ENCODE peak calls at places on chromosomes 2 and 18, in five cellular contexts. One of them, this sample, is unnamed.

GRCh38 chr18:78867131-78867530 is 112.5 kb upstream of the SALL3 start:
- DNase-seq in SJSA1: no peak
- DNase-seq in NB4: no peak
- DNase-seq in foreskin fibroblast: no peak
- DNase-seq in HepG2: no peak
- DNase-seq in this sample: no peak

GRCh38 chr2:229202646-229203045 is 68.4 kb downstream of the PID1 start:
- DNase-seq in SJSA1: no peak
- DNase-seq in NB4: no peak
- DNase-seq in foreskin fibroblast: peak
- DNase-seq in HepG2: no peak
- DNase-seq in this sample: no peak

GRCh38 chr2:144484201-144484948 is 35.5 kb downstream of the ZEB2 start:
- DNase-seq in SJSA1: no peak
- DNase-seq in NB4: no peak
- DNase-seq in foreskin fibroblast: no peak
- DNase-seq in HepG2: no peak
- DNase-seq in this sample: no peak

GRCh38 chr2:58448065-58448507 is 207.0 kb upstream of the FANCL start:
- DNase-seq in SJSA1: peak
- DNase-seq in NB4: peak
- DNase-seq in foreskin fibroblast: peak
- DNase-seq in HepG2: peak
- DNase-seq in this sample: peak

GRCh38 chr2:19979932-19980331 is 10.0 kb downstream of the WDR35 start:
- DNase-seq in SJSA1: no peak
- DNase-seq in NB4: no peak
- DNase-seq in foreskin fibroblast: no peak
- DNase-seq in HepG2: no peak
- DNase-seq in this sample: no peak

GRCh38 chr2:168798076-168798887 is 4.2 kb upstream of the NOSTRIN start:
- DNase-seq in SJSA1: no peak
- DNase-seq in NB4: no peak
- DNase-seq in foreskin fibroblast: no peak
- DNase-seq in HepG2: no peak
- DNase-seq in this sample: peak

GRCh38 chr2:9099341-9099751 is 95.9 kb upstream of the MBOAT2 start:
- DNase-seq in SJSA1: peak
- DNase-seq in NB4: no peak
- DNase-seq in foreskin fibroblast: no peak
- DNase-seq in HepG2: peak
- DNase-seq in this sample: no peak

GRCh38 chr18:7535436-7536190 is 31.5 kb upstream of the PTPRM start:
- DNase-seq in SJSA1: no peak
- DNase-seq in NB4: no peak
- DNase-seq in foreskin fibroblast: peak
- DNase-seq in HepG2: no peak
- DNase-seq in this sample: no peak

GRCh38 chr18:13611616-13612110 is 114.7 kb downstream of the FAM210A start:
- DNase-seq in SJSA1: no peak
- DNase-seq in NB4: peak
- DNase-seq in foreskin fibroblast: peak
- DNase-seq in HepG2: no peak
- DNase-seq in this sample: no peak

GRCh38 chr18:3742541-3742940 is 292.6 kb downstream of the TGIF1 start:
- DNase-seq in SJSA1: no peak
- DNase-seq in NB4: no peak
- DNase-seq in foreskin fibroblast: no peak
- DNase-seq in HepG2: no peak
- DNase-seq in this sample: no peak

GRCh38 chr2:237365671-237366070 is 48.3 kb downstream of the COL6A3 start:
- DNase-seq in SJSA1: no peak
- DNase-seq in NB4: no peak
- DNase-seq in foreskin fibroblast: no peak
- DNase-seq in HepG2: no peak
- DNase-seq in this sample: no peak

GRCh38 chr2:65636024-65636423 is 203.6 kb upstream of the SPRED2 start:
- DNase-seq in SJSA1: no peak
- DNase-seq in NB4: no peak
- DNase-seq in foreskin fibroblast: no peak
- DNase-seq in HepG2: no peak
- DNase-seq in this sample: no peak

GRCh38 chr2:36456227-36456788 is 100.7 kb downstream of the CRIM1 start:
- DNase-seq in SJSA1: peak
- DNase-seq in NB4: no peak
- DNase-seq in foreskin fibroblast: peak
- DNase-seq in HepG2: no peak
- DNase-seq in this sample: peak

GRCh38 chr2:180707867-180708205 is 272.6 kb upstream of the UBE2E3 start:
- DNase-seq in SJSA1: no peak
- DNase-seq in NB4: peak
- DNase-seq in foreskin fibroblast: peak
- DNase-seq in HepG2: peak
- DNase-seq in this sample: peak

GRCh38 chr2:190627881-190628412 is 20.9 kb upstream of the NAB1 start:
- DNase-seq in SJSA1: no peak
- DNase-seq in NB4: peak
- DNase-seq in foreskin fibroblast: peak
- DNase-seq in HepG2: no peak
- DNase-seq in this sample: peak

GRCh38 chr18:51077217-51077616 is 47.2 kb downstream of the SMAD4 start:
- DNase-seq in SJSA1: no peak
- DNase-seq in NB4: no peak
- DNase-seq in foreskin fibroblast: peak
- DNase-seq in HepG2: no peak
- DNase-seq in this sample: no peak

GRCh38 chr2:218970916-218971315 is 11.4 kb downstream of the CDK5R2 start:
- DNase-seq in SJSA1: no peak
- DNase-seq in NB4: no peak
- DNase-seq in foreskin fibroblast: no peak
- DNase-seq in HepG2: no peak
- DNase-seq in this sample: no peak

GRCh38 chr18:57737661-57738060 is 65.5 kb downstream of the ATP8B1 start:
- DNase-seq in SJSA1: no peak
- DNase-seq in NB4: peak
- DNase-seq in foreskin fibroblast: peak
- DNase-seq in HepG2: peak
- DNase-seq in this sample: peak

GRCh38 chr18:49967914-49968313 is 154.6 kb upstream of the ACAA2 start:
- DNase-seq in SJSA1: no peak
- DNase-seq in NB4: no peak
- DNase-seq in foreskin fibroblast: no peak
- DNase-seq in HepG2: no peak
- DNase-seq in this sample: no peak

GRCh38 chr2:143083636-143084035 is 45.6 kb upstream of the ARHGAP15 start:
- DNase-seq in SJSA1: no peak
- DNase-seq in NB4: peak
- DNase-seq in foreskin fibroblast: peak
- DNase-seq in HepG2: no peak
- DNase-seq in this sample: no peak
- H3K4me3 ChIP-seq in SJSA1: no peak
- H3K4me3 ChIP-seq in NB4: no peak
- H3K4me3 ChIP-seq in foreskin fibroblast: no peak
- H3K4me3 ChIP-seq in HepG2: no peak
- H3K4me3 ChIP-seq in this sample: no peak

GRCh38 chr2:127226132-127226519 is 6.0 kb upstream of the CYP27C1 start:
- DNase-seq in SJSA1: no peak
- DNase-seq in NB4: no peak
- DNase-seq in foreskin fibroblast: no peak
- DNase-seq in HepG2: no peak
- DNase-seq in this sample: no peak
- H3K4me3 ChIP-seq in SJSA1: no peak
- H3K4me3 ChIP-seq in NB4: no peak
- H3K4me3 ChIP-seq in foreskin fibroblast: no peak
- H3K4me3 ChIP-seq in HepG2: no peak
- H3K4me3 ChIP-seq in this sample: no peak

GRCh38 chr2:160670618-160671017 is 177.0 kb upstream of the RBMS1 start:
- DNase-seq in SJSA1: no peak
- DNase-seq in NB4: no peak
- DNase-seq in foreskin fibroblast: no peak
- DNase-seq in HepG2: no peak
- DNase-seq in this sample: no peak

GRCh38 chr2:160664603-160665145 is 171.1 kb upstream of the RBMS1 start:
- DNase-seq in SJSA1: no peak
- DNase-seq in NB4: no peak
- DNase-seq in foreskin fibroblast: no peak
- DNase-seq in HepG2: no peak
- DNase-seq in this sample: no peak

GRCh38 chr2:160667811-160668210 is 174.2 kb upstream of the RBMS1 start:
- DNase-seq in SJSA1: no peak
- DNase-seq in NB4: no peak
- DNase-seq in foreskin fibroblast: no peak
- DNase-seq in HepG2: no peak
- DNase-seq in this sample: no peak

GRCh38 chr2:160666019-160666676 is 172.5 kb upstream of the RBMS1 start:
- DNase-seq in SJSA1: peak
- DNase-seq in NB4: peak
- DNase-seq in foreskin fibroblast: peak
- DNase-seq in HepG2: peak
- DNase-seq in this sample: no peak

DNA sequence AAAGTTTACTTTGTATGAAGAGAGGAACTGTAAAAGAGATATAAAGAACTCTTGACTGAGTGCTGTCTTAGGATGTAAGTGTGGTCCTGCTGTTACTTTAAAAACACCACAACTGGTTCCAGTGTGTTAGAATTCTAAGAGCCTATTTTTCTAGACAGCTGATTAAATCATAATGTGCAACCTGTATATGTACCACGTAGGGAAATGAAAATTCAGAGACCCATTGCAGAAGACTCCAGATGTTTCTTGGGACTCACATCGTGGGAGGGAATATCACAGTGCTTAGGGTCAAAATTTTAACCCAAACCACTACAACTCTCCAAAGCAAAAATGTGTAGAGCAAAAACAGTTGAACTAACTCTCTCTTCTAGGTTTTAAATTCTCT is 173.1 kb upstream of the RBMS1 start:
- DNase-seq in SJSA1: no peak
- DNase-seq in NB4: no peak
- DNase-seq in foreskin fibroblast: peak
- DNase-seq in HepG2: no peak
- DNase-seq in this sample: no peak
- H3K4me3 ChIP-seq in SJSA1: no peak
- H3K4me3 ChIP-seq in NB4: peak
- H3K4me3 ChIP-seq in foreskin fibroblast: peak
- H3K4me3 ChIP-seq in HepG2: no peak
- H3K4me3 ChIP-seq in this sample: no peak

DNA sequence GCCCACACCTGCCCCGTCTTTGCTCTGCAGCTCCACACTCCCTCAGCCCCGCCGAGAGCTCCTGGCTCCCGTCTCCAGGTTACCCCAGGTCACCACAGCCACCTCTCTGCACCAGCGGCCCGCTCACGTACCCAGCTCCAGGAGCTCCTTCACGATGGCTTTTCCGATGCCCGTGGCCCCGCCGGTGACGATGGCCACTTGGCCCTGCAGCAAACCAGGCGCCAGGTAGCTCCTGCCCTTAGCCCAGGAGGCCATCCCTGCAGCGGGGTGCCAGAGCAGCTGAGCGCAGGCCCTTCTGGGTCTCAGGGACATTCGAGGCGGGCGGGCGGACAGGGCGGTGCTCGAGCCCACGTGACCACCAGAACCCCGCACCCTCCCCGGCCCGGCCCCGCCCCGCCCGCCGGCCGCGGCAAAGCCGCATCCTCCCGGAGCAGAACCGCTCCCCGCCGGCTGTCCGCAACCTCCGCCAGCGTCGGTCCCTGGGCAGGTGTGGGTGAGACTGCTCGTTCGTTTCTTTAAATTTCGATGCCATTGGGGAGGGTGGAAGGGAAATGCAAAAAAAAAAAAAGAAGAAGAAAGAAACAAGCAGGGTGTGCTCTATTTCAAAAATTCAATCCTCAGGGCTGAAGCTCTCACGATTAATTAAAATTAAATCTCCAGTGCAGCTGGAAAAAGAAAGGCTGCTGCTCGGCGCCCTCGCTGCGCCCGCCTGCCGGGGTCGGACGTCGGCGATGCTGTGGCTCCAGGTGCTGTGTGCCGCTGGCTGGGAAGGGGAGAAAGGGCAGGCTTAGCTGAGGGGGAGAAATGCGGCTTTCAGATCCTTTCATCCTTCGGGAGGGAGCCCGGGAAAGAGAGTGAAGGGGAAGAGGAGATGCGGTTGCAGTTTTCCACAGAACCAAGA is at the start of the genes PECR and TMEM169:
- DNase-seq in SJSA1: peak
- DNase-seq in NB4: peak
- DNase-seq in foreskin fibroblast: peak
- DNase-seq in HepG2: peak
- DNase-seq in this sample: peak
- H3K4me3 ChIP-seq in SJSA1: peak
- H3K4me3 ChIP-seq in NB4: peak
- H3K4me3 ChIP-seq in foreskin fibroblast: peak
- H3K4me3 ChIP-seq in HepG2: peak
- H3K4me3 ChIP-seq in this sample: peak